ENCODE peak calls at places on chromosomes 6 and 20, in nine cellular contexts. U is neural progenitor cell, O is hepatocyte, G is PC-3, I is OCI-LY7, J is GM23248, V is HCT116, E is GM23338, N is SK-N-SH. H is an unnamed sample. For H3K4me1, the result is how much of the 10 kb centered on the place peaks cover.

GRCh38 chr6:47071681-47072080 is 29.5 kb upstream of the ADGRF1 start:
- DNase-seq in I (no peak), E (no peak), U (no peak), J (no peak), N (no peak), O (no peak), V (no peak), G (no peak), H (no peak)

GRCh38 chr6:135129139-135129867 is 51.8 kb upstream of the MYB start:
- DNase-seq in G (no peak), V (no peak), J (no peak), U (no peak), O (no peak), I (no peak), E (no peak), N (no peak), H (no peak)

GRCh38 chr20:32474967-32475819 is 109.9 kb downstream of the NOL4L start:
- DNase-seq in O (peak), E (peak), N (peak), V (no peak), G (peak), U (peak), I (no peak), J (peak), H (no peak)

GRCh38 chr20:23082846-23083552 is 3.1 kb downstream of the CD93 start:
- DNase-seq in I (no peak), O (no peak), N (no peak), V (no peak), U (no peak), E (peak), J (no peak), G (no peak), H (no peak)

GRCh38 chr6:39797751-39798150 is 5.6 kb downstream of the DAAM2 start:
- DNase-seq in E (no peak), V (no peak), N (no peak), O (no peak), G (no peak), J (no peak), I (no peak), U (no peak), H (no peak)

GRCh38 chr20:21490105-21490504 is 23.8 kb downstream of the NKX2-2 start:
- DNase-seq in J (peak), G (peak), V (no peak), N (no peak), I (no peak), O (no peak), E (peak), U (no peak), H (no peak)

GRCh38 chr20:59634435-59635005 is 30.2 kb downstream of the PHACTR3 start:
- DNase-seq in V (no peak), N (no peak), G (no peak), O (no peak), J (no peak), I (no peak), U (no peak), E (no peak), H (no peak)

GRCh38 chr6:169841907-169842606 is 90.6 kb downstream of the ERMARD start:
- DNase-seq in V (no peak), E (no peak), I (no peak), U (no peak), G (no peak), O (no peak), J (no peak), N (no peak), H (no peak)

GRCh38 chr6:36117639-36118549 is 12.4 kb upstream of the MAPK13 start:
- DNase-seq in N (no peak), J (no peak), O (no peak), U (no peak), V (no peak), E (no peak), I (no peak), G (no peak), H (no peak)

GRCh38 chr6:73299171-73300073 is 36.4 kb upstream of the KHDC1 start:
- DNase-seq in E (peak), J (peak), U (no peak), G (no peak), I (no peak), O (no peak), N (peak), V (no peak), H (no peak)

GRCh38 chr6:46090115-46091079 is 39.4 kb upstream of the ENPP4 start:
- DNase-seq in J (peak), E (peak), I (peak), G (peak), O (peak), V (peak), U (peak), N (peak), H (peak)

GRCh38 chr6:160161647-160161986 is 40.0 kb downstream of the SLC22A1 start:
- DNase-seq in N (no peak), E (peak), O (no peak), V (no peak), J (no peak), U (no peak), I (no peak), G (no peak), H (no peak)

GRCh38 chr6:38531134-38531533 is 108.6 kb downstream of the BTBD9 start:
- DNase-seq in I (no peak), V (no peak), J (no peak), U (no peak), O (no peak), N (no peak), E (no peak), G (no peak), H (no peak)

GRCh38 chr6:73803562-73804221 is 107.7 kb downstream of the CD109 start:
- DNase-seq in G (peak), E (peak), J (peak), V (peak), O (peak), N (peak), I (peak), U (peak), H (no peak)

GRCh38 chr6:15602144-15602543 is 60.7 kb downstream of the DTNBP1 start:
- DNase-seq in U (no peak), I (no peak), G (no peak), V (no peak), O (peak), E (no peak), J (no peak), N (no peak), H (peak)

GRCh38 chr6:138397128-138397814 is 6.8 kb upstream of the HEBP2 start:
- DNase-seq in G (no peak), N (no peak), U (no peak), V (no peak), O (no peak), E (no peak), I (no peak), J (no peak), H (no peak)

GRCh38 chr6:28864321-28864923 is 59.4 kb downstream of the TRIM27 start:
- DNase-seq in N (no peak), V (no peak), E (no peak), J (no peak), G (no peak), O (no peak), U (no peak), I (no peak), H (no peak)

GRCh38 chr20:57867807-57868206 is 158.0 kb upstream of the PMEPA1 start:
- DNase-seq in O (no peak), E (no peak), J (no peak), N (no peak), I (no peak), U (no peak), G (no peak), V (no peak), H (no peak)

GRCh38 chr6:70380259-70380658 is 33.0 kb upstream of the FAM135A start:
- DNase-seq in O (no peak), G (no peak), V (no peak), N (no peak), E (no peak), J (no peak), U (no peak), I (no peak), H (no peak)

GRCh38 chr6:119686240-119686639 is 336.7 kb upstream of the MAN1A1 start:
- DNase-seq in N (no peak), U (no peak), E (no peak), I (no peak), V (no peak), J (no peak), O (no peak), G (no peak), H (no peak)

GRCh38 chr6:119686644-119687043 is 337.1 kb upstream of the MAN1A1 start:
- DNase-seq in U (no peak), I (no peak), N (no peak), V (no peak), J (no peak), G (no peak), O (no peak), E (no peak), H (no peak)

GRCh38 chr6:119678961-119679360 is 329.4 kb upstream of the MAN1A1 start:
- DNase-seq in I (no peak), E (no peak), U (no peak), G (no peak), J (no peak), O (no peak), N (no peak), V (no peak), H (no peak)

DNA sequence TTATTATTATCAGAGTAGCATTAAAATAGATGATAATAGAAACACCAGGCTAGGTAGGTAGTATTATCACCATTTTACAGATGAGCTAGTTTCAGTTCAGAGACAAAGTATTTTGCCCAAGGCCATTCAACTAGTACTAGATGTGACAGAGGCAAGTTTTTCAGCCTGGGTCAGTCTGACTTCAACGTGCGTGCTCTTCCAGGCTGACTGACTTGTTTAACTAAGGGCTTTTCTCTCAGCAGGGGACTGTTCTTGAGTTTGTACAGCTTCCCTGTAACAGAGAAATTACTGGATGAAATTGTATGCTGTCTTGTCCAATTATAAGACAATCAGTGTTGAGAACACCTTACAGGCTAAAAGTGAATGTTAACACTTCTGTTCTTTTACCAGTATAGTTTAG is 333.5 kb upstream of the MAN1A1 start:
- DNase-seq in G (no peak), V (no peak), I (no peak), O (peak), N (no peak), E (no peak), J (no peak), U (peak), H (no peak)
- H3K27ac ChIP-seq in G (no peak), V (no peak), I (no peak), O (peak), N (no peak), E (no peak), J (no peak), U (no peak), H (no peak)

DNA sequence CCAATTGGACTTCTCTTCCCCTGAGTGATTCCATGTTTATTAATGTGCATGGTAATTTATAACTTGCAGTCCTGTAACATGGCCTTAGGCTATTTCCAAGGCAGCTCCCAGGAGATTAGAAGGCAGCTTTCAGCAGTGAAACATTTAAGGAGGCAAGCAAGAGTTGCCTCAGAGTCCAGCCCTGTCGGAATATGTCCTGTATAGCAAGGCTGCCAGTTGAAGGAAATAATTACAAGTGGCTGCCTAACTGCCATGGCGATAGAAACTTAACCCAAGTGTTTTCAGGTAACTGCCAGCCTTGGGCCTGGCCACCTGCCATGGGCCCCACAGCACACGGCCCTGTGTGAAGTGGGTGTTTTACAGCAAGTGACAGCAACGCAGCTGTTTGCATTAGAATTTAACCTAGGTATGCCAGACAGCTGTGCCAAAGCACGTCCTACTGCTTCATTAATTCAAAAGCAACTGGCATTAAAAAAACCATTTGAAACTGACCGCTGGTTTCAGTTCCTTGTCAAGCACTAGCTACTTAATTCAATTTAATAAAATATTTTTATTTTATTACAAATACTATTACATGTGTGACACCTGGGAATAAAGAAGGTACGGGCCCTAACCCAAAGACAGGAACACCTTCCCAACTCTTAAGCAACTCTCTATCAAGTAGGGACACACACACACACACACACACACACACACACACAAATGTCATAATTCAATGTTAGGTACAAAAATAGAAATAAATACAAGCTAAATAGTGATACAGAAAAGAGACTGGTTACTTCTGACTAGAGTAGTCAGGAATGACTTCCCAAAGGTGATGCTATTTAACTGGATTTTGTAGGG is 151.8 kb upstream of the HEY2 start:
- DNase-seq in U (no peak), E (no peak), J (peak), V (no peak), G (no peak), O (no peak), N (no peak), I (peak), H (peak)
- TF ChIP-seq EZH2phosphoT487 in U (no peak), E (no peak), J (no peak), V (no peak), G (no peak), O (no peak), N (no peak), I (no peak), H (no peak)

GRCh38 chr6:136736281-136736960 is 55.9 kb downstream of the MAP3K5 start:
- DNase-seq in E (no peak), I (no peak), O (no peak), U (no peak), N (no peak), J (no peak), V (no peak), G (no peak), H (no peak)
- H3K4me1 ChIP-seq in E (under half), I (under half), O (under half), U (under half), N (under half), J (under half), V (under half), G (under half), H (under half)

GRCh38 chr6:30612687-30613248 is 4.3 kb downstream of the PPP1R10 start:
- DNase-seq in G (peak), I (no peak), O (no peak), V (no peak), U (peak), J (peak), E (no peak), N (no peak), H (no peak)
- H3K27ac ChIP-seq in G (no peak), I (no peak), O (peak), V (no peak), U (peak), J (peak), E (no peak), N (peak), H (no peak)

GRCh38 chr20:14617123-14617522 is 279.7 kb upstream of the FLRT3 start:
- DNase-seq in N (no peak), J (peak), O (peak), E (no peak), G (peak), V (no peak), I (no peak), U (no peak), H (no peak)

GRCh38 chr20:14619411-14619810 is 282.0 kb upstream of the FLRT3 start:
- DNase-seq in J (no peak), N (no peak), U (no peak), E (no peak), O (no peak), V (no peak), G (no peak), I (no peak), H (no peak)

DNA sequence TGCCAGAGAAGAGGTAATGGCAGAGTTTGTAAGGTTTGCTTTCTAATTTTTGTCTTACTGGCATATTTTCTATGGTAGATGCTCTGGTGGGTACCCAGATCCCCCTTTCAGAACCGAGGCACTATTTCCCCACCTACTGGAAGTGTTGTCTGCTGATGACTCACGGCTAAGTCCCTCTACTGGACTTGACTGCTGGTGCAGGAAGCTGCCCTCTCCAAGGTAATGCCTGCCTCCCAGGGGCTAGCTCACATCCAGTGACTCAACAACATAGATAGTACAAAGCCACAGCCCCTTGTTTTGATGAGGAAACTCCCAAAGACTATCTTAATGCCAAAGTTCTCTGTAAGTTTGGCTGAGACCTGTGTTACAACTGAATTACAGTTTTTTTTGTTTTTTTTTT is 285.4 kb upstream of the FLRT3 start:
- DNase-seq in N (no peak), O (peak), V (peak), U (no peak), J (peak), I (no peak), G (peak), E (peak), H (no peak)
- TF ChIP-seq EZH2phosphoT487 in N (no peak), O (no peak), V (no peak), U (no peak), J (no peak), I (no peak), G (no peak), E (no peak), H (no peak)

GRCh38 chr6:31718294-31718693 is 3.1 kb downstream of the LY6G6D start:
- DNase-seq in O (no peak), J (no peak), U (no peak), I (no peak), V (peak), E (peak), N (no peak), G (peak), H (no peak)
- H3K4me1 ChIP-seq in O (under half), J (under half), U (under half), I (under half), V (under half), E (under half), N (under half), G (under half), H (under half)

GRCh38 chr20:49403911-49404310 is 78.6 kb downstream of the KCNB1 start:
- DNase-seq in E (no peak), U (no peak), V (no peak), O (no peak), G (no peak), J (no peak), I (no peak), N (no peak), H (no peak)

GRCh38 chr20:49405696-49406095 is 76.8 kb downstream of the KCNB1 start:
- DNase-seq in N (no peak), J (no peak), U (no peak), E (no peak), O (no peak), I (no peak), V (no peak), G (no peak), H (no peak)

GRCh38 chr20:49406666-49407065 is 75.8 kb downstream of the KCNB1 start:
- DNase-seq in I (no peak), V (no peak), G (no peak), U (no peak), E (no peak), J (no peak), N (no peak), O (no peak), H (no peak)

GRCh38 chr20:49404461-49404860 is 78.0 kb downstream of the KCNB1 start:
- DNase-seq in V (no peak), J (no peak), G (no peak), N (no peak), O (no peak), E (no peak), I (no peak), U (no peak), H (no peak)

DNA sequence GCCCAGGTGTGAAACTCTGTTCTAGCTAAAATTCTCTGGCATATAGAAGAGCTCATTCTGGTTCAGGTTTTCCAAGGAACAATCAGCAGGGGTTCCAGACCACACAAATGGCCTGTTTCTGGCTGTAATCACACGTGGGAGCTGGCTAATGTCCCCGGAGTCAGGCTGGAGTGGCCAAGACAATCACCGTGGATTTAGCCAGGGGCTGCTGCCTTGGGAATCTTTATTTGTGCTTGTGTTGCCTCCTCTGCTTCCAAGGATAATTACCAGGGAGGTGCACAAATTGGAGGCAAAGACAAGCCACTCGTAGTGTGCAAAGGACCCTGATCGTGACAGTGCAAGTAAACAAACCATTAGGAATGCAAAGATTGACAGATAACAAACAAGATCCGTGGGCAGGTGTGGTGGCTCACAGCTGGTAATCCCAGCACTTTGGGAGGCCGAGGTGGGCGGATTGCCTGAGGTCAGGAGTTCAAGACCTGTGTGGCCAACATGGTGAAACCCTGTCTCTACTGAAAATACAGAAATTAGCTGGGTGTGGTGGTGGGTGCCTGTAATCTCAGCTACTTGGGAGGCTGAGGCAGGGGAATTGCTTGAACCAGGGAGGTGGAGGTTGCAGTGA is 77.3 kb downstream of the KCNB1 start:
- DNase-seq in I (no peak), V (no peak), O (no peak), G (no peak), E (no peak), J (no peak), N (no peak), U (peak), H (no peak)
- H3K27ac ChIP-seq in I (no peak), V (no peak), O (no peak), G (no peak), E (no peak), J (no peak), N (no peak), U (no peak), H (no peak)

DNA sequence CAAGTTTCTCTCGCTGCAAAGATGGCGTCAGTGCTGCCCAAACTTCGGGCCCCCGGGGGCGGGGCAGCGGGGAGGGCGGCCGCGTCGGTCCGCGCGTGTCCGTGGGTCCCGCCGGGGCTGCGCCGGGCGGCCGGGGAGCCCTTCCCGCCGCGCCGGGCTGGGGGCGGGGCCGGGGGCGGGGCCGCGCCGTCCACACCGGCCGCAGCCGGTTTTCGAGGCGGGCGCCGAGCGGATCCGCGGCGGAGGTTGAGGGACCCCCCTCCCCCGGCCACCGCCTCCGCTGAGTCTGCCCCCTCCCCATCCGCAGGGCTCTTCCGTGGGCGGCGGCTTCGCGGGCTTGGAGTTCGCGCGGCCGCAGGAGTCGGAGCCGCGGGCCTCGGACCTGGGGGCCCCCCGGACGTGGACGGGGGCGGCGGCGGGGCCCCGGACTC is 509 bp downstream of the SLC2A4RG start:
- DNase-seq in O (peak), I (peak), N (peak), V (no peak), G (peak), E (peak), J (peak), U (peak), H (no peak)
- TF ChIP-seq EZH2phosphoT487 in O (no peak), I (no peak), N (no peak), V (no peak), G (no peak), E (no peak), J (no peak), U (no peak), H (no peak)

H was measured in MM.1S.